ENCODE peak calls at places on chromosomes 16 and 17, in nine cellular contexts. Q is lower leg skin, F is colonic mucosa, C is BE2C, P is astrocyte of the spinal cord, J is PC-3, N is cardiac muscle cell, T is AG04449, G is fibroblast of lung. Y is an unnamed sample.

GRCh38 chr16:88035292-88035691 is 84.1 kb downstream of the BANP start:
- DNase-seq in N (no peak), T (no peak), Q (no peak), J (no peak), G (no peak), C (no peak), F (no peak), P (no peak), Y (no peak)

GRCh38 chr16:31077024-31077423 is 2.8 kb downstream of the ZNF646 start:
- DNase-seq in T (no peak), J (no peak), P (no peak), N (no peak), Q (no peak), G (no peak), C (no peak), F (no peak), Y (no peak)

GRCh38 chr16:72023962-72024361 is 15.4 kb downstream of the DHODH start:
- DNase-seq in T (no peak), F (no peak), G (no peak), C (no peak), P (no peak), N (no peak), J (no peak), Q (no peak), Y (no peak)

GRCh38 chr16:23145186-23145585 is 4.1 kb downstream of the USP31 start:
- DNase-seq in J (peak; percentile 11), T (no peak), N (no peak), G (no peak), F (no peak), P (peak; percentile 34), Q (no peak), C (no peak), Y (peak; percentile 75)

GRCh38 chr17:38600416-38600815 is 5.3 kb downstream of the SRCIN1 start:
- DNase-seq in G (no peak), N (no peak), P (no peak), J (no peak), C (no peak), F (no peak), T (no peak), Q (no peak), Y (no peak)

GRCh38 chr17:39791296-39791992 is 53.7 kb downstream of the GRB7 start:
- DNase-seq in P (no peak), C (no peak), N (no peak), T (no peak), J (no peak), G (no peak), Q (no peak), F (no peak), Y (no peak)

GRCh38 chr16:56360117-56361008 is 65.0 kb downstream of the AMFR start:
- DNase-seq in Q (peak; percentile 82), N (no peak), T (no peak), C (no peak), F (no peak), G (no peak), P (no peak), J (no peak), Y (no peak)

GRCh38 chr17:41583137-41584127 is 3.3 kb downstream of the KRT14 start:
- DNase-seq in T (no peak), Q (peak; percentile 69), P (no peak), J (no peak), N (no peak), F (peak; percentile 89), G (no peak), C (peak; percentile 53), Y (peak; percentile 82)

GRCh38 chr16:17432902-17433576 is 37.7 kb downstream of the XYLT1 start:
- DNase-seq in C (no peak), F (no peak), P (no peak), T (no peak), N (no peak), Q (no peak), J (no peak), G (peak; percentile 73), Y (no peak)

GRCh38 chr16:12187939-12188673 is 211.6 kb downstream of the SNX29 start:
- DNase-seq in N (no peak), P (no peak), T (no peak), G (no peak), J (no peak), Q (no peak), C (no peak), F (no peak), Y (peak; percentile 67)

GRCh38 chr17:83031321-83031945 is 48.0 kb upstream of the METRNL start:
- DNase-seq in P (no peak), T (no peak), C (no peak), F (no peak), Q (peak; percentile 52), J (no peak), N (no peak), G (no peak), Y (no peak)

GRCh38 chr17:1490643-1491405 is 1.7 kb downstream of the MYO1C start:
- DNase-seq in C (peak; percentile 40), J (peak; percentile 46), T (no peak), F (peak; percentile 83), G (peak; percentile 34), Q (peak; percentile 93), P (peak; percentile 31), N (peak; percentile 70), Y (peak; percentile 45)

GRCh38 chr17:40104570-40105471 is 4.4 kb upstream of the NR1D1 start:
- DNase-seq in C (no peak), F (no peak), P (no peak), N (no peak), G (no peak), T (no peak), J (no peak), Q (no peak), Y (peak; percentile 92)

GRCh38 chr17:71168083-71168741 is 952.6 kb upstream of the SOX9 start:
- DNase-seq in Q (no peak), F (no peak), N (peak; percentile 12), J (no peak), P (no peak), G (no peak), T (no peak), C (peak; percentile 39), Y (no peak)

GRCh38 chr16:88497561-88498420 is 44.7 kb downstream of the ZFPM1 start:
- DNase-seq in P (no peak), G (peak; percentile 17), Q (no peak), N (peak; percentile 71), C (peak; percentile 64), T (no peak), F (no peak), J (no peak), Y (no peak)

GRCh38 chr16:87851601-87852000 is 17.7 kb downstream of the SLC7A5 start:
- DNase-seq in G (no peak), Q (no peak), P (no peak), C (no peak), T (no peak), J (no peak), F (no peak), N (peak; percentile 51), Y (no peak)

GRCh38 chr17:61312406-61313295 is 87.0 kb upstream of the TBX2 start:
- DNase-seq in P (no peak), T (no peak), F (no peak), Q (no peak), C (no peak), G (no peak), N (peak; percentile 42), J (no peak), Y (no peak)
- H3K4me3 ChIP-seq in P (no peak overlapping the region), T (no peak overlapping the region), F (no peak overlapping the region), Q (no peak overlapping the region), C (no peak overlapping the region), G (no peak overlapping the region), N (no peak overlapping the region), J (no peak overlapping the region), Y (no peak overlapping the region)

DNA sequence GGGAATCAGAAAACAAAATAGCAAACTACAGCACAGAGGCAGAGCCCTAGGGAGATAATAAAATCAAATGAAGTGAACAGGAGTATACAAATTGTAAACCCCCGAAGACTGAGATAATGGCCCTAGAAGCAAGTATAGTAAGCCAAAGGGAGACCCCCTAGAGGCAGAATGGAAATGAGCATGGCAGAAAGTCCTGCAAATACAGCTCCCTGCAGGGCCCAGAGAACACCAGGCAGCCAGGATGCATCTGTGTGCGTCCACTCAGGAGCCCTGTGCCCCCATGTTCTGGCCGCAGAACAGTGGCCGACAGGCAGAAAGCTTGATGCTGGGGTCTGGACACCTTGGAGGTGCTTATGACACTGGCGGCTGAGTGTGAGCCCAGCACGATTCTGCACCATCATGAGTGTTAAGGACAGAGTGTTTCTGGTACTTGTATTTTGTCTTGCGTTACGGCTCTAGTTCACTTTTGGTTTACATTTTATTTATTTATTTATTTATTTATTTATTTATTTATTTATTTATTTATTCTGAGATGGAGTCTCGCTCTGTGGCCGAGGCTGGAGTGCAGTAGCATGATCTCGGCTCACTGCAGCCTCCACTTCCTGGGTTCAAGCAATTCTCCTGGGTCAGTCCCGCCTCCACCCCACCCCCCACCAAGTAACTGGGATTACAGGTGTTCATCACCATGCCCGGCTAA is 48.7 kb downstream of the RGS9 start:
- DNase-seq in F (no peak), T (no peak), P (no peak), J (no peak), C (peak; percentile 64), N (no peak), G (no peak), Q (no peak), Y (no peak)
- TF ChIP-seq CTCF in F (no peak), T (no peak), P (no peak), J (no peak), C (peak; percentile 71), N (no peak), G (no peak), Q (no peak), Y (no peak)

GRCh38 chr16:1532081-1532760 is 1.2 kb upstream of the TMEM204 start:
- DNase-seq in T (no peak), F (no peak), J (no peak), G (peak; percentile 14), Q (peak; percentile 93), P (peak; percentile 5), N (no peak), C (peak; percentile 38), Y (no peak)
- H3K4me3 ChIP-seq in T (no peak overlapping the region), F (no peak overlapping the region), J (no peak overlapping the region), G (no peak overlapping the region), Q (no peak overlapping the region), P (no peak overlapping the region), N (no peak overlapping the region), C (no peak overlapping the region), Y (no peak overlapping the region)

GRCh38 chr16:53517851-53518250 is 14.8 kb upstream of the AKTIP start:
- DNase-seq in N (no peak), F (no peak), P (no peak), J (no peak), G (no peak), C (no peak), T (no peak), Q (no peak), Y (no peak)
- TF ChIP-seq CTCF in N (no peak), F (no peak), P (no peak), J (no peak), G (no peak), C (no peak), T (no peak), Q (no peak), Y (no peak)

GRCh38 chr17:73423159-73423715 is 111.4 kb upstream of the CDC42EP4 start:
- DNase-seq in J (no peak), P (no peak), F (no peak), N (no peak), C (no peak), Q (no peak), T (no peak), G (no peak), Y (no peak)
- H3K4me3 ChIP-seq in J (no peak overlapping the region), P (no peak overlapping the region), F (no peak overlapping the region), N (no peak overlapping the region), C (no peak overlapping the region), Q (no peak overlapping the region), T (no peak overlapping the region), G (no peak overlapping the region), Y (no peak overlapping the region)

Y was measured in epithelial cell of esophagus.